ENCODE peak calls at places on chromosomes 13 and 19, in four cellular contexts. C is CD4-positive, alpha-beta T cell; V is stimulated activated CD8-positive, alpha-beta memory T cell treated with anti-CD3 and anti-CD28 coated beads, Interleukin-2, amount 100 ng/mL, for 1 hour; S is AG09309. Q is an unnamed sample.

GRCh38 chr13:113771709-113772331 is 12.8 kb downstream of the TMEM255B start:
- DNase-seq in C (no peak), V (no peak), S (no peak), Q (no peak)

GRCh38 chr19:6536138-6536671 is 5.4 kb downstream of the TNFSF9 start:
- DNase-seq in C (peak), V (peak), S (no peak), Q (no peak)

GRCh38 chr19:10508707-10509106 is 5.6 kb upstream of the KEAP1 start:
- DNase-seq in C (no peak), V (no peak), S (no peak), Q (no peak)

GRCh38 chr13:110379905-110380341 is 72.8 kb downstream of the COL4A2 start:
- DNase-seq in C (no peak), V (no peak), S (no peak), Q (no peak)

GRCh38 chr13:35469781-35470380 is 6.6 kb downstream of the MAB21L1 start:
- DNase-seq in C (no peak), V (no peak), S (no peak), Q (no peak)

GRCh38 chr19:49543032-49543431 is 15.2 kb downstream of the RCN3 start:
- DNase-seq in C (no peak), V (no peak), S (no peak), Q (no peak)

GRCh38 chr19:6020166-6020967 is 42.4 kb upstream of the RANBP3 start:
- DNase-seq in C (no peak), V (no peak), S (no peak), Q (no peak)

GRCh38 chr13:44140146-44140545 is 233.5 kb upstream of the SERP2 start:
- DNase-seq in C (no peak), V (no peak), S (no peak), Q (no peak)

GRCh38 chr19:2326699-2327360 is 1.6 kb downstream of the LSM7 start:
- DNase-seq in C (no peak), V (no peak), S (no peak), Q (no peak)

GRCh38 chr13:67227131-67227983 is 2.8 kb downstream of the PCDH9 start:
- DNase-seq in C (no peak), V (no peak), S (no peak), Q (no peak)

GRCh38 chr13:47420568-47420967 is 523.7 kb upstream of the HTR2A start:
- DNase-seq in C (no peak), V (no peak), S (no peak), Q (no peak)

GRCh38 chr19:2056810-2057192 is 5.8 kb upstream of the MKNK2 start:
- DNase-seq in C (no peak), V (no peak), S (no peak), Q (no peak)

GRCh38 chr13:47175172-47175806 is 278.4 kb upstream of the HTR2A start:
- DNase-seq in C (no peak), V (no peak), S (peak), Q (peak)

GRCh38 chr13:30846311-30846710 is 59.8 kb upstream of the MEDAG start:
- DNase-seq in C (no peak), V (no peak), S (peak), Q (no peak)

GRCh38 chr13:45690636-45691035 is 11.5 kb upstream of the CBY2 start:
- DNase-seq in C (no peak), V (no peak), S (no peak), Q (no peak)

GRCh38 chr19:42249149-42249750 is 5.7 kb downstream of the ERF start:
- DNase-seq in C (no peak), V (no peak), S (no peak), Q (no peak)

GRCh38 chr13:75135325-75135825 is 346.6 kb downstream of the TBC1D4 start:
- DNase-seq in C (no peak), V (no peak), S (peak), Q (peak)

GRCh38 chr13:76035711-76036110 is 399.6 kb downstream of the LMO7 start:
- DNase-seq in C (no peak), V (no peak), S (no peak), Q (no peak)

GRCh38 chr13:96130818-96131217 is 40.9 kb downstream of the HS6ST3 start:
- DNase-seq in C (no peak), V (no peak), S (no peak), Q (no peak)

GRCh38 chr19:47057328-47057727 is 8.9 kb upstream of the TMEM160 start:
- DNase-seq in C (no peak), V (no peak), S (no peak), Q (no peak)

GRCh38 chr19:16078759-16079707 is 2.7 kb downstream of the TPM4 start:
- DNase-seq in C (peak), V (peak), S (peak), Q (peak)

GRCh38 chr19:43778651-43779050 is 2.1 kb downstream of the KCNN4 start:
- DNase-seq in C (no peak), V (no peak), S (no peak), Q (no peak)

GRCh38 chr19:28358604-28359003 is 854.3 kb downstream of the UQCRFS1 start:
- DNase-seq in C (no peak), V (no peak), S (no peak), Q (no peak)

GRCh38 chr13:50222569-50223332 is 207.5 kb downstream of the KCNRG start:
- DNase-seq in C (no peak), V (no peak), S (peak), Q (peak)

GRCh38 chr19:48638831-48639381 is 1.7 kb upstream of the DBP start:
- DNase-seq in C (no peak), V (no peak), S (no peak), Q (no peak)

GRCh38 chr13:24214528-24214927 is 54.0 kb downstream of the SPATA13 start:
- DNase-seq in C (no peak), V (no peak), S (no peak), Q (no peak)

GRCh38 chr13:106484755-106485193 is 50.7 kb downstream of the EFNB2 start:
- DNase-seq in C (no peak), V (no peak), S (no peak), Q (no peak)

GRCh38 chr13:34926513-34926912 is 15.6 kb upstream of the NBEA start:
- DNase-seq in C (no peak), V (no peak), S (no peak), Q (peak)

GRCh38 chr13:66341978-66342377 is 888.2 kb downstream of the PCDH9 start:
- DNase-seq in C (no peak), V (no peak), S (no peak), Q (no peak)

GRCh38 chr19:18379803-18380747 is 5.9 kb upstream of the GDF15 start:
- DNase-seq in C (no peak), V (no peak), S (no peak), Q (peak)

Q was measured in BJ.